ENCODE peak calls at places on chromosomes 5 and 9, in five cellular contexts. B, N, O, E and Z are unnamed samples.

GRCh38 chr9:22039258-22039657 is 30.2 kb upstream of the CDKN2B start:
- DNase-seq in B (no peak), N (no peak), O (no peak), E (no peak), Z (no peak)

GRCh38 chr5:150787659-150788058 is 9.1 kb downstream of the SMIM3 start:
- DNase-seq in B (no peak), N (no peak), O (no peak), E (no peak), Z (no peak)

GRCh38 chr9:21974542-21975409 is 19.4 kb downstream of the CDKN2A start:
- DNase-seq in B (peak; percentile 62), N (peak; percentile 27), O (no peak), E (peak; percentile 53), Z (no peak)

GRCh38 chr9:33129251-33129885 is 37.8 kb downstream of the B4GALT1 start:
- DNase-seq in B (no peak), N (no peak), O (no peak), E (no peak), Z (peak; percentile 49)

GRCh38 chr5:31361906-31362900 is 168.7 kb downstream of the CDH6 start:
- DNase-seq in B (no peak), N (no peak), O (no peak), E (no peak), Z (no peak)

GRCh38 chr5:176446884-176447537 is 1.2 kb upstream of the FAF2 start:
- DNase-seq in B (no peak), N (peak; percentile 17), O (no peak), E (no peak), Z (peak; percentile 69)

GRCh38 chr9:133581553-133582343 is 27.4 kb downstream of the FAM163B start:
- DNase-seq in B (no peak), N (no peak), O (no peak), E (no peak), Z (no peak)

GRCh38 chr9:3868466-3868865 is 342.7 kb upstream of the RFX3 start:
- DNase-seq in B (no peak), N (no peak), O (no peak), E (no peak), Z (no peak)

GRCh38 chr5:36244076-36244475 is 2.4 kb upstream of the NADK2 start:
- DNase-seq in B (no peak), N (no peak), O (no peak), E (no peak), Z (no peak)

GRCh38 chr5:36242534-36243144 is 914 bp upstream of the NADK2 start:
- DNase-seq in B (no peak), N (peak; percentile 54), O (no peak), E (no peak), Z (no peak)

GRCh38 chr5:36243653-36244052 is 1.9 kb upstream of the NADK2 start:
- DNase-seq in B (no peak), N (no peak), O (no peak), E (no peak), Z (no peak)

GRCh38 chr5:36240779-36241635 is 718 bp downstream of the NADK2 start:
- DNase-seq in B (peak; percentile 86), N (peak; percentile 67), O (no peak), E (peak; percentile 74), Z (peak; percentile 82)

GRCh38 chr5:36241636-36242533 is at the start of gene NADK2:
- DNase-seq in B (peak; percentile 97), N (peak; percentile 95), O (peak; percentile 66), E (peak; percentile 97), Z (peak; percentile 98)
- TF ChIP-seq CTCF in B (peak; percentile 64), N (peak; percentile 86), O (peak; percentile 70), E (peak; percentile 69), Z (peak; percentile 49)

GRCh38 chr5:181186022-181186421 is 19.0 kb downstream of the TRIM7 start:
- DNase-seq in B (no peak), N (no peak), O (no peak), E (peak; percentile 29), Z (no peak)

GRCh38 chr5:181186902-181187499 is 18.0 kb downstream of the TRIM7 start:
- DNase-seq in B (no peak), N (no peak), O (no peak), E (no peak), Z (no peak)

GRCh38 chr5:181187500-181188213 is 17.3 kb downstream of the TRIM7 start:
- DNase-seq in B (peak; percentile 77), N (peak; percentile 80), O (no peak), E (peak; percentile 89), Z (peak; percentile 91)

GRCh38 chr5:181185560-181185959 is 19.4 kb downstream of the TRIM7 start:
- DNase-seq in B (no peak), N (no peak), O (no peak), E (peak; percentile 40), Z (no peak)

GRCh38 chr5:181184845-181185216 is 20.2 kb downstream of the TRIM7 start:
- DNase-seq in B (no peak), N (no peak), O (no peak), E (peak; percentile 45), Z (no peak)
- H3K4me3 ChIP-seq in B (no peak overlapping the region), N (no peak overlapping the region), O (no peak overlapping the region), E (peak overlapping the region; percentile 63), Z (peak overlapping the region; percentile 51)

DNA sequence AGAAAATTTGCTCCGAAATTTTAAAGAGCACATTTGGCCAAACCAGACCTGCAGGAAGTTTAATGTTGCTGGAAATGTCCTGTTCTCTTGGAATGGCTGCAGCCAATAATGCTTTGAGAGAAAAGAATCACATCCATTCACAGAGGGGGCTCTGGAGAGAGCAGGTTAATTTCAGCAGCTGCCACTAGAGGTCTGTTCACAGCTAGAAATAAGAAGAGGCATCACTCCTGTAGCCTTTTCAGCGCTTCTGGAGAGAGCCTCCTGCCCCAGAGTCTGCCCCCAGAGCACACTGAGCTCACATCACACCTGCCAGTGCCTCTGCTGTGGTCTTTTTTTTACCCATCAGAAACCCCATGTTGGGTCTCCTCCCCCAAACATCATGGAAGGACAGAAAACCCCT is 124.8 kb upstream of the RAD23B start:
- DNase-seq in B (peak; percentile 71), N (no peak), O (no peak), E (no peak), Z (no peak)
- TF ChIP-seq CTCF in B (peak; percentile 61), N (peak; percentile 10), O (peak; percentile 66), E (peak; percentile 33), Z (peak; percentile 15)

GRCh38 chr5:524442-525163 is at the start of gene SLC9A3:
- DNase-seq in B (no peak), N (no peak), O (no peak), E (no peak), Z (no peak)
- H3K4me3 ChIP-seq in B (peak within 1 kb of the TSS; percentile 27), N (no peak within 1 kb of the TSS), O (no peak within 1 kb of the TSS), E (peak within 1 kb of the TSS; percentile 25), Z (peak within 1 kb of the TSS; percentile 24)